ENCODE peak calls at places on chromosomes 13 and 19, in five cellular contexts. One of them, this sample, is unnamed. For H3K9me3, the result is how much of the 10 kb centered on the place peaks cover.

GRCh38 chr19:30135358-30135757 is 193.3 kb downstream of the URI1 start:
- DNase-seq in gastrocnemius medialis: no peak
- DNase-seq in left ventricle myocardium inferior: no peak
- DNase-seq in fibroblast of lung: no peak
- DNase-seq in esophagus squamous epithelium: no peak
- DNase-seq in this sample: no peak

GRCh38 chr19:2578391-2578826 is 102.5 kb downstream of the GADD45B start:
- DNase-seq in gastrocnemius medialis: no peak
- DNase-seq in left ventricle myocardium inferior: peak
- DNase-seq in fibroblast of lung: peak
- DNase-seq in esophagus squamous epithelium: no peak
- DNase-seq in this sample: no peak

GRCh38 chr19:3324405-3324856 is 42.0 kb upstream of the NFIC start:
- DNase-seq in gastrocnemius medialis: no peak
- DNase-seq in left ventricle myocardium inferior: peak
- DNase-seq in fibroblast of lung: no peak
- DNase-seq in esophagus squamous epithelium: no peak
- DNase-seq in this sample: peak

GRCh38 chr13:109274188-109274821 is 512.1 kb downstream of the IRS2 start:
- DNase-seq in gastrocnemius medialis: peak
- DNase-seq in left ventricle myocardium inferior: no peak
- DNase-seq in fibroblast of lung: peak
- DNase-seq in esophagus squamous epithelium: no peak
- DNase-seq in this sample: no peak

GRCh38 chr19:15616183-15616582 is 1.2 kb downstream of the CYP4F8 start:
- DNase-seq in gastrocnemius medialis: no peak
- DNase-seq in left ventricle myocardium inferior: no peak
- DNase-seq in fibroblast of lung: no peak
- DNase-seq in esophagus squamous epithelium: no peak
- DNase-seq in this sample: no peak

GRCh38 chr19:3898426-3898825 is 17.9 kb downstream of the ATCAY start:
- DNase-seq in gastrocnemius medialis: no peak
- DNase-seq in left ventricle myocardium inferior: no peak
- DNase-seq in fibroblast of lung: no peak
- DNase-seq in esophagus squamous epithelium: no peak
- DNase-seq in this sample: no peak

GRCh38 chr13:45909724-45910123 is 58.2 kb upstream of the SIAH3 start:
- DNase-seq in gastrocnemius medialis: no peak
- DNase-seq in left ventricle myocardium inferior: no peak
- DNase-seq in fibroblast of lung: peak
- DNase-seq in esophagus squamous epithelium: no peak
- DNase-seq in this sample: no peak

GRCh38 chr13:40059540-40060232 is 404.2 kb downstream of the COG6 start:
- DNase-seq in gastrocnemius medialis: no peak
- DNase-seq in left ventricle myocardium inferior: no peak
- DNase-seq in fibroblast of lung: peak
- DNase-seq in esophagus squamous epithelium: no peak
- DNase-seq in this sample: no peak

GRCh38 chr13:44801990-44802389 is 187.3 kb downstream of the NUFIP1 start:
- DNase-seq in gastrocnemius medialis: no peak
- DNase-seq in left ventricle myocardium inferior: no peak
- DNase-seq in fibroblast of lung: peak
- DNase-seq in esophagus squamous epithelium: no peak
- DNase-seq in this sample: no peak

GRCh38 chr19:34172661-34173144 is 399 bp downstream of the LSM14A start:
- DNase-seq in gastrocnemius medialis: peak
- DNase-seq in left ventricle myocardium inferior: peak
- DNase-seq in fibroblast of lung: no peak
- DNase-seq in esophagus squamous epithelium: no peak
- DNase-seq in this sample: no peak

GRCh38 chr13:82963466-82963865 is 918.8 kb downstream of the SLITRK1 start:
- DNase-seq in gastrocnemius medialis: no peak
- DNase-seq in left ventricle myocardium inferior: no peak
- DNase-seq in fibroblast of lung: peak
- DNase-seq in esophagus squamous epithelium: no peak
- DNase-seq in this sample: no peak

GRCh38 chr19:51712461-51713081 is 11.2 kb downstream of the HAS1 start:
- DNase-seq in gastrocnemius medialis: no peak
- DNase-seq in left ventricle myocardium inferior: no peak
- DNase-seq in fibroblast of lung: peak
- DNase-seq in esophagus squamous epithelium: no peak
- DNase-seq in this sample: no peak
- TF ChIP-seq CTCF in gastrocnemius medialis: no peak
- TF ChIP-seq CTCF in left ventricle myocardium inferior: peak
- TF ChIP-seq CTCF in fibroblast of lung: peak
- TF ChIP-seq CTCF in esophagus squamous epithelium: peak
- TF ChIP-seq CTCF in this sample: no peak

GRCh38 chr19:13838943-13839192 is 38.1 kb upstream of the NANOS3 start:
- DNase-seq in gastrocnemius medialis: no peak
- DNase-seq in left ventricle myocardium inferior: no peak
- DNase-seq in fibroblast of lung: no peak
- DNase-seq in esophagus squamous epithelium: no peak
- DNase-seq in this sample: no peak

GRCh38 chr19:13834308-13834790 is 39.1 kb downstream of the ZSWIM4 start:
- DNase-seq in gastrocnemius medialis: no peak
- DNase-seq in left ventricle myocardium inferior: no peak
- DNase-seq in fibroblast of lung: peak
- DNase-seq in esophagus squamous epithelium: no peak
- DNase-seq in this sample: no peak

GRCh38 chr19:13833330-13834265 is 38.4 kb downstream of the ZSWIM4 start:
- DNase-seq in gastrocnemius medialis: peak
- DNase-seq in left ventricle myocardium inferior: peak
- DNase-seq in fibroblast of lung: peak
- DNase-seq in esophagus squamous epithelium: peak
- DNase-seq in this sample: peak

GRCh38 chr19:13838071-13838942 is 38.6 kb upstream of the NANOS3 start:
- DNase-seq in gastrocnemius medialis: no peak
- DNase-seq in left ventricle myocardium inferior: no peak
- DNase-seq in fibroblast of lung: no peak
- DNase-seq in esophagus squamous epithelium: no peak
- DNase-seq in this sample: no peak

GRCh38 chr19:13835791-13836723 is 40.8 kb downstream of the ZSWIM4 start:
- DNase-seq in gastrocnemius medialis: no peak
- DNase-seq in left ventricle myocardium inferior: peak
- DNase-seq in fibroblast of lung: no peak
- DNase-seq in esophagus squamous epithelium: no peak
- DNase-seq in this sample: no peak
- H3K27ac ChIP-seq in gastrocnemius medialis: peak
- H3K27ac ChIP-seq in left ventricle myocardium inferior: peak
- H3K27ac ChIP-seq in fibroblast of lung: peak
- H3K27ac ChIP-seq in esophagus squamous epithelium: peak
- H3K27ac ChIP-seq in this sample: peak

GRCh38 chr19:8926341-8926740 is 83.9 kb downstream of the MUC16 start:
- DNase-seq in gastrocnemius medialis: no peak
- DNase-seq in left ventricle myocardium inferior: no peak
- DNase-seq in fibroblast of lung: no peak
- DNase-seq in esophagus squamous epithelium: no peak
- DNase-seq in this sample: no peak

GRCh38 chr19:8922591-8922990 is 87.6 kb downstream of the MUC16 start:
- DNase-seq in gastrocnemius medialis: no peak
- DNase-seq in left ventricle myocardium inferior: no peak
- DNase-seq in fibroblast of lung: no peak
- DNase-seq in esophagus squamous epithelium: no peak
- DNase-seq in this sample: no peak

DNA sequence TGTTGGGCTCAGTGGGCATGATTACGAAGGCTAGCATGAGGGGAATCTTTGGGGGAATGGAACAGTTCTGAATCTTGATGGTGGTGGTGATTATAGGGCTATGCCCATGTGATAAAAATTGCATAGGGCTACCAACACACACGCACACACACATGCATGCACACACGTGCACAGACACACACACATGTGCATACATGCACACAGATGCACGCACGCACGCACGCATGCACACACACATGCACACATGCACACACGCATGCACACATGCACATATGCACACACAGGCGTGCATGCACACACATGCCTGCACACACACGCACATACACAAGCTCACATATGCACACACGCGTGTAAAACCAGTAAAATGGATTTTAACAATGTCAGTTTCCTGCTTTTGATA is 85.9 kb downstream of the MUC16 start:
- DNase-seq in gastrocnemius medialis: no peak
- DNase-seq in left ventricle myocardium inferior: no peak
- DNase-seq in fibroblast of lung: no peak
- DNase-seq in esophagus squamous epithelium: no peak
- DNase-seq in this sample: no peak
- H3K9me3 ChIP-seq in gastrocnemius medialis: under half
- H3K9me3 ChIP-seq in left ventricle myocardium inferior: under half
- H3K9me3 ChIP-seq in fibroblast of lung: under half
- H3K9me3 ChIP-seq in esophagus squamous epithelium: under half
- H3K9me3 ChIP-seq in this sample: under half

GRCh38 chr13:107678075-107678689 is 537.2 kb downstream of the LIG4 start:
- DNase-seq in gastrocnemius medialis: no peak
- DNase-seq in left ventricle myocardium inferior: no peak
- DNase-seq in fibroblast of lung: peak
- DNase-seq in esophagus squamous epithelium: no peak
- DNase-seq in this sample: no peak
- TF ChIP-seq CTCF in gastrocnemius medialis: no peak
- TF ChIP-seq CTCF in left ventricle myocardium inferior: no peak
- TF ChIP-seq CTCF in fibroblast of lung: peak
- TF ChIP-seq CTCF in esophagus squamous epithelium: no peak
- TF ChIP-seq CTCF in this sample: no peak